ENCODE peak calls at places on chromosomes 3 and 15, in four cellular contexts. Y is GM12878, Z is K562, F is GM12891. R is an unnamed sample.

GRCh38 chr3:101253429-101253828 is 66.9 kb downstream of the IMPG2 start:
- DNase-seq in Y (no peak), Z (no peak), F (no peak), R (no peak)

GRCh38 chr3:62567097-62568021 is 194.0 kb upstream of the FEZF2 start:
- DNase-seq in Y (no peak), Z (no peak), F (no peak), R (no peak)

GRCh38 chr15:80953953-80954778 is 35.5 kb downstream of the MESD start:
- DNase-seq in Y (no peak), Z (peak), F (no peak), R (no peak)

GRCh38 chr3:150220041-150220440 is 188.1 kb upstream of the TSC22D2 start:
- DNase-seq in Y (no peak), Z (no peak), F (no peak), R (no peak)

GRCh38 chr15:93985925-93986324 is 245.4 kb upstream of the MCTP2 start:
- DNase-seq in Y (no peak), Z (no peak), F (no peak), R (no peak)

GRCh38 chr3:39467394-39468107 is at the start of gene MOBP:
- DNase-seq in Y (no peak), Z (no peak), F (no peak), R (no peak)

GRCh38 chr3:66076861-66077495 is 38.3 kb upstream of the MAGI1 start:
- DNase-seq in Y (no peak), Z (no peak), F (no peak), R (no peak)

GRCh38 chr15:31442203-31443090 is 115.8 kb downstream of the KLF13 start:
- DNase-seq in Y (no peak), Z (no peak), F (no peak), R (no peak)

GRCh38 chr15:65940618-65940909 is 71.3 kb downstream of the RAB11A start:
- DNase-seq in Y (no peak), Z (peak), F (no peak), R (no peak)

GRCh38 chr3:100213891-100214573 is 46.8 kb upstream of the TBC1D23 start:
- DNase-seq in Y (no peak), Z (no peak), F (no peak), R (no peak)

GRCh38 chr3:136954980-136955780 is 2.6 kb upstream of the IL20RB start:
- DNase-seq in Y (no peak), Z (no peak), F (no peak), R (no peak)

GRCh38 chr3:182710557-182711157 is 82.6 kb upstream of the ATP11B start:
- DNase-seq in Y (no peak), Z (peak), F (no peak), R (peak)

GRCh38 chr3:170724599-170724998 is 138.7 kb upstream of the SLC7A14 start:
- DNase-seq in Y (no peak), Z (no peak), F (no peak), R (no peak)

GRCh38 chr15:77002436-77002835 is 7.5 kb downstream of the PSTPIP1 start:
- DNase-seq in Y (no peak), Z (no peak), F (no peak), R (no peak)

GRCh38 chr15:42493694-42494093 is 1.7 kb upstream of the SNAP23 start:
- DNase-seq in Y (no peak), Z (no peak), F (no peak), R (peak)

GRCh38 chr15:47644713-47645112 is 72.6 kb upstream of the SEMA6D start:
- DNase-seq in Y (no peak), Z (no peak), F (no peak), R (no peak)

GRCh38 chr15:72147416-72147815 is 29.2 kb downstream of the SENP8 start:
- DNase-seq in Y (no peak), Z (no peak), F (no peak), R (no peak)

GRCh38 chr15:82768414-82769081 is 37.3 kb downstream of the FSD2 start:
- DNase-seq in Y (no peak), Z (no peak), F (no peak), R (no peak)

GRCh38 chr15:83115410-83115809 is 8.0 kb downstream of the TM6SF1 start:
- DNase-seq in Y (no peak), Z (no peak), F (no peak), R (no peak)

GRCh38 chr3:155608237-155608636 is 136.6 kb downstream of the PLCH1 start:
- DNase-seq in Y (no peak), Z (no peak), F (no peak), R (no peak)

GRCh38 chr3:140706360-140706759 is 28.5 kb downstream of the TRIM42 start:
- DNase-seq in Y (no peak), Z (no peak), F (no peak), R (no peak)

GRCh38 chr3:71304684-71305083 is 278.8 kb downstream of the FOXP1 start:
- DNase-seq in Y (no peak), Z (peak), F (no peak), R (no peak)

GRCh38 chr15:38029741-38030140 is 95.3 kb downstream of the TMCO5A start:
- DNase-seq in Y (no peak), Z (no peak), F (no peak), R (no peak)

GRCh38 chr3:180804871-180805430 is 107.5 kb upstream of the FXR1 start:
- DNase-seq in Y (no peak), Z (peak), F (no peak), R (no peak)
- TF ChIP-seq SPI1 in Y (no peak), Z (peak), F (no peak), R (no peak)

GRCh38 chr3:145313751-145314150 is 847.2 kb downstream of the PLOD2 start:
- DNase-seq in Y (no peak), Z (no peak), F (no peak), R (no peak)
- TF ChIP-seq SPI1 in Y (no peak), Z (no peak), F (no peak), R (no peak)

GRCh38 chr3:193132247-193132646 is 108.8 kb upstream of the PLAAT1 start:
- DNase-seq in Y (no peak), Z (no peak), F (no peak), R (no peak)
- TF ChIP-seq SPI1 in Y (no peak), Z (no peak), F (no peak), R (no peak)

DNA sequence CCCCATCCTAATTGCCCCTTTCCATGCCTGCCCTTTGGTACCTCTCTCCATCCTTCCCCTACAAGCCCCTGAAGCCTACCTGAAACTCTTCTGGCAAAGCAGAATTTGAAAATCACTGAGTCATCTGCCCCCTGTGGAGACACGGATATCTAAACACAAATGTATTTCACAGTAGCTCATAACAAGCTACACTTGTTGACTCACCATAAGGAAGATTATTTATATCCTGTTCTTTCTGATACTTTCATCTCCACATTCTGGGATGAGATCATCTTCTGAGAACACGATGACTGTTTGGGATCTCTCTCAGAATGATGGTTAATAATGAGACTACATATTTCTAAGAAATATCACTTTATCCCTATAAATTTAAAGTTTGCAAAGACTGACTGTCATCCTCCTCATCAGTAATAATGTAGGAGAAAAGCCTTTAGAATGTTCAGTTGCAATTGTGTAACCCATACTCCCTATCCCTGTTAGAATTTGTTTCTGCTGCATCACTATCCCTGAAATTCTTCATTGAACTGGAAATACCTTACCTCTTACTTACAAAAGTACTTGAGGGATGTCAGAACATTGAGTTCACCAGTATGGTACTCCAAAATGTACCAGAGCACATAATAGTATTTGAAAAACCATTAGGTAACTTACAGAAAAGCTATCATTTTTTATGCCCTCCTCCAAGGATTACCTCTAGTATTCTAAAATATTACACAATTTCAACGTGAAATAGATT is 116.1 kb upstream of the IL12A start:
- DNase-seq in Y (no peak), Z (no peak), F (no peak), R (no peak)
- TF ChIP-seq SPI1 in Y (no peak), Z (no peak), F (no peak), R (no peak)

GRCh38 chr3:195613468-195614069 is 29.8 kb upstream of the APOD start:
- DNase-seq in Y (no peak), Z (no peak), F (no peak), R (no peak)
- TF ChIP-seq SPI1 in Y (no peak), Z (no peak), F (no peak), R (no peak)

GRCh38 chr3:48681974-48682610 is 3.6 kb downstream of the NCKIPSD start:
- DNase-seq in Y (no peak), Z (no peak), F (no peak), R (no peak)
- TF ChIP-seq SPI1 in Y (no peak), Z (no peak), F (no peak), R (no peak)

DNA sequence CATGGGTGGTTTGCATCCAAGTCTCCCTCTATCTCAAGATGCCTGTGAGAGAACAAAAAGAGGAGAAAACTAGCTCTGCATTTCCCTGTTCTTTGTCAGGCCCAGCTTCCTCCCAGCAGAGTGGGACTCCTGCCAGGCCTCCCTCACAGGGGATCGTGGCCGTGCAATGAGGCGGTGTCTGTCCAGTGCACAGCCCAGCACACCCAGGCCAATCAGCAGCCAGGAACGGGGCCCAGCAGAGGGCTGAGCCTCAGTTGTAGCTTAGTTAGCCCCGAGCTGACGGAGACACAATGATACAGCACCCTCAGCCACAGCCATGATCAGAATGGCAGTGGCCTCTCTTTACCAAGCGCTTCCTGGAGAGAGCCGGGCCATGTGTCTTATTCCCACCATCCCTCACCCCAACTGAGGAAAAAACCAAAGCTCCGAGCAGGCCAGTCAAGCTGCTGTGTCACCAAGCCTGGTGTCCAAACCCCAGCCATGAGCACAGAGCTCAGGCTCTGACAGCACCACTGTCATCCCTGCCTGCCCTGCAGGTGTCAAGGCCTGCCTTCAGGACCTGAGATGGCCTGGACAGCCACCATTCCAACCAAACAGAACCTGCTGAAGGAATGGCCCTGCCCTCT is 71.1 kb downstream of the DNAJB8 start:
- DNase-seq in Y (no peak), Z (peak), F (no peak), R (no peak)
- TF ChIP-seq SPI1 in Y (no peak), Z (no peak), F (no peak), R (no peak)

DNA sequence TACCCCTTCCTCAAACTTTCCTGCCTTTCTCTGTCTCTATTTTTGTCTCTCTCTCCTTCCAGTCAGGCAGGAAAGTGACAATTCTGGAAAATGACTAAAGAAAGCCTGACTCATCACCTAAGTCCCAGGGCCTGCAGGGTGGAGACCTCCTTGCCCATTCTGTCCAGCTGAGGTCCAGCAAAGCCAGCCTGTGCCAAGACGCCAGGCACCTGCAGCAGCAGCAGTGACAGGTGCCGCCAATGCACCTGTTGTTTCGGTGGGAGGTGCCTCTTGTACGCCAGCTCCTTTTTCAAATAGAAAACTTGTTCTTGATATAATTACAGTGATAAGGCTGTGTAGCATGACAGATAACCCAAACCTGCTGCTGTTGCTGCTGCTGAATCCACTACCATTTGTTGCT is 501.3 kb downstream of the NTRK3 start:
- DNase-seq in Y (no peak), Z (no peak), F (no peak), R (no peak)
- TF ChIP-seq SPI1 in Y (no peak), Z (no peak), F (no peak), R (no peak)

GRCh38 chr3:197746214-197746613 is 3.5 kb upstream of the FYTTD1 start:
- DNase-seq in Y (no peak), Z (peak), F (no peak), R (no peak)
- TF ChIP-seq SPI1 in Y (no peak), Z (no peak), F (no peak), R (no peak)

GRCh38 chr3:94587291-94587690 is 524.4 kb downstream of the NSUN3 start:
- DNase-seq in Y (no peak), Z (no peak), F (no peak), R (no peak)
- TF ChIP-seq SPI1 in Y (no peak), Z (no peak), F (no peak), R (no peak)

R was measured in HL-60.